ENCODE peak calls at places on chromosomes 5 and 9, in ten cellular contexts. One of them, this sample, is unnamed.

GRCh38 chr9:135340143-135340655 is 139.4 kb upstream of the PPP1R26 start:
- DNase-seq in NCI-H1092 treated with DMSO at 0.1 percent for 48 hours: no peak
- DNase-seq in activated gamma-delta T cell treated with anti-CD3 and anti-CD28 coated beads, Interleukin-2, amount 50 U/mL, for 16 hours: no peak
- DNase-seq in HepG2: no peak
- DNase-seq in EH: no peak
- DNase-seq in LHCN-M2: no peak
- DNase-seq in ecto neural progenitor cell: no peak
- DNase-seq in erythroblast: no peak
- DNase-seq in G401: no peak
- DNase-seq in stimulated activated CD4-positive, alpha-beta T cell treated with anti-CD3 and anti-CD28 coated beads, Interleukin-12 subunit alpha, Interleukin-12 subunit beta, amount 100 ng/mL, for 48 hours: no peak
- DNase-seq in this sample: no peak

GRCh38 chr5:78327761-78328510 is 32.5 kb upstream of the SCAMP1 start:
- DNase-seq in EH: no peak
- DNase-seq in erythroblast: no peak
- DNase-seq in LHCN-M2: no peak
- DNase-seq in ecto neural progenitor cell: no peak
- DNase-seq in activated gamma-delta T cell treated with anti-CD3 and anti-CD28 coated beads, Interleukin-2, amount 50 U/mL, for 16 hours: no peak
- DNase-seq in HepG2: no peak
- DNase-seq in NCI-H1092 treated with DMSO at 0.1 percent for 48 hours: no peak
- DNase-seq in stimulated activated CD4-positive, alpha-beta T cell treated with anti-CD3 and anti-CD28 coated beads, Interleukin-12 subunit alpha, Interleukin-12 subunit beta, amount 100 ng/mL, for 48 hours: no peak
- DNase-seq in G401: no peak
- DNase-seq in this sample: no peak

GRCh38 chr5:32027093-32027716 is 146.9 kb downstream of the GOLPH3 start:
- DNase-seq in LHCN-M2: peak; percentile 71
- DNase-seq in G401: no peak
- DNase-seq in activated gamma-delta T cell treated with anti-CD3 and anti-CD28 coated beads, Interleukin-2, amount 50 U/mL, for 16 hours: no peak
- DNase-seq in NCI-H1092 treated with DMSO at 0.1 percent for 48 hours: no peak
- DNase-seq in stimulated activated CD4-positive, alpha-beta T cell treated with anti-CD3 and anti-CD28 coated beads, Interleukin-12 subunit alpha, Interleukin-12 subunit beta, amount 100 ng/mL, for 48 hours: no peak
- DNase-seq in erythroblast: no peak
- DNase-seq in EH: peak; percentile 31
- DNase-seq in ecto neural progenitor cell: no peak
- DNase-seq in HepG2: no peak
- DNase-seq in this sample: no peak

GRCh38 chr5:10836991-10837390 is 76.0 kb upstream of the DAP start:
- DNase-seq in EH: peak; percentile 82
- DNase-seq in NCI-H1092 treated with DMSO at 0.1 percent for 48 hours: no peak
- DNase-seq in stimulated activated CD4-positive, alpha-beta T cell treated with anti-CD3 and anti-CD28 coated beads, Interleukin-12 subunit alpha, Interleukin-12 subunit beta, amount 100 ng/mL, for 48 hours: no peak
- DNase-seq in LHCN-M2: no peak
- DNase-seq in G401: no peak
- DNase-seq in HepG2: no peak
- DNase-seq in erythroblast: no peak
- DNase-seq in ecto neural progenitor cell: no peak
- DNase-seq in activated gamma-delta T cell treated with anti-CD3 and anti-CD28 coated beads, Interleukin-2, amount 50 U/mL, for 16 hours: no peak
- DNase-seq in this sample: no peak

GRCh38 chr9:14437336-14438231 is 123.6 kb upstream of the NFIB start:
- DNase-seq in HepG2: no peak
- DNase-seq in stimulated activated CD4-positive, alpha-beta T cell treated with anti-CD3 and anti-CD28 coated beads, Interleukin-12 subunit alpha, Interleukin-12 subunit beta, amount 100 ng/mL, for 48 hours: no peak
- DNase-seq in activated gamma-delta T cell treated with anti-CD3 and anti-CD28 coated beads, Interleukin-2, amount 50 U/mL, for 16 hours: no peak
- DNase-seq in ecto neural progenitor cell: no peak
- DNase-seq in LHCN-M2: no peak
- DNase-seq in EH: no peak
- DNase-seq in NCI-H1092 treated with DMSO at 0.1 percent for 48 hours: peak; percentile 92
- DNase-seq in G401: peak; percentile 62
- DNase-seq in erythroblast: no peak
- DNase-seq in this sample: peak; percentile 98

GRCh38 chr9:120931278-120932085 is 4.9 kb upstream of the TRAF1 start:
- DNase-seq in ecto neural progenitor cell: no peak
- DNase-seq in activated gamma-delta T cell treated with anti-CD3 and anti-CD28 coated beads, Interleukin-2, amount 50 U/mL, for 16 hours: peak; percentile 61
- DNase-seq in EH: peak; percentile 80
- DNase-seq in G401: no peak
- DNase-seq in stimulated activated CD4-positive, alpha-beta T cell treated with anti-CD3 and anti-CD28 coated beads, Interleukin-12 subunit alpha, Interleukin-12 subunit beta, amount 100 ng/mL, for 48 hours: peak; percentile 41
- DNase-seq in HepG2: no peak
- DNase-seq in LHCN-M2: peak; percentile 70
- DNase-seq in NCI-H1092 treated with DMSO at 0.1 percent for 48 hours: no peak
- DNase-seq in erythroblast: no peak
- DNase-seq in this sample: no peak

GRCh38 chr9:107982735-107983134 is 493.2 kb upstream of the KLF4 start:
- DNase-seq in NCI-H1092 treated with DMSO at 0.1 percent for 48 hours: no peak
- DNase-seq in erythroblast: no peak
- DNase-seq in activated gamma-delta T cell treated with anti-CD3 and anti-CD28 coated beads, Interleukin-2, amount 50 U/mL, for 16 hours: no peak
- DNase-seq in LHCN-M2: no peak
- DNase-seq in stimulated activated CD4-positive, alpha-beta T cell treated with anti-CD3 and anti-CD28 coated beads, Interleukin-12 subunit alpha, Interleukin-12 subunit beta, amount 100 ng/mL, for 48 hours: no peak
- DNase-seq in EH: no peak
- DNase-seq in HepG2: no peak
- DNase-seq in G401: no peak
- DNase-seq in ecto neural progenitor cell: no peak
- DNase-seq in this sample: no peak

GRCh38 chr5:113166710-113167366 is 190.2 kb downstream of the DCP2 start:
- DNase-seq in activated gamma-delta T cell treated with anti-CD3 and anti-CD28 coated beads, Interleukin-2, amount 50 U/mL, for 16 hours: no peak
- DNase-seq in EH: peak; percentile 59
- DNase-seq in G401: no peak
- DNase-seq in erythroblast: no peak
- DNase-seq in ecto neural progenitor cell: no peak
- DNase-seq in NCI-H1092 treated with DMSO at 0.1 percent for 48 hours: no peak
- DNase-seq in HepG2: peak; percentile 6
- DNase-seq in LHCN-M2: peak; percentile 95
- DNase-seq in stimulated activated CD4-positive, alpha-beta T cell treated with anti-CD3 and anti-CD28 coated beads, Interleukin-12 subunit alpha, Interleukin-12 subunit beta, amount 100 ng/mL, for 48 hours: no peak
- DNase-seq in this sample: no peak

GRCh38 chr5:79459626-79460025 is 54.3 kb downstream of the HOMER1 start:
- DNase-seq in activated gamma-delta T cell treated with anti-CD3 and anti-CD28 coated beads, Interleukin-2, amount 50 U/mL, for 16 hours: no peak
- DNase-seq in ecto neural progenitor cell: no peak
- DNase-seq in erythroblast: no peak
- DNase-seq in EH: no peak
- DNase-seq in NCI-H1092 treated with DMSO at 0.1 percent for 48 hours: no peak
- DNase-seq in G401: no peak
- DNase-seq in LHCN-M2: no peak
- DNase-seq in stimulated activated CD4-positive, alpha-beta T cell treated with anti-CD3 and anti-CD28 coated beads, Interleukin-12 subunit alpha, Interleukin-12 subunit beta, amount 100 ng/mL, for 48 hours: no peak
- DNase-seq in HepG2: no peak
- DNase-seq in this sample: no peak

GRCh38 chr9:90330215-90330614 is 312.4 kb downstream of the DIRAS2 start:
- DNase-seq in activated gamma-delta T cell treated with anti-CD3 and anti-CD28 coated beads, Interleukin-2, amount 50 U/mL, for 16 hours: no peak
- DNase-seq in erythroblast: no peak
- DNase-seq in EH: no peak
- DNase-seq in ecto neural progenitor cell: no peak
- DNase-seq in LHCN-M2: no peak
- DNase-seq in HepG2: no peak
- DNase-seq in NCI-H1092 treated with DMSO at 0.1 percent for 48 hours: no peak
- DNase-seq in stimulated activated CD4-positive, alpha-beta T cell treated with anti-CD3 and anti-CD28 coated beads, Interleukin-12 subunit alpha, Interleukin-12 subunit beta, amount 100 ng/mL, for 48 hours: no peak
- DNase-seq in G401: no peak
- DNase-seq in this sample: no peak

GRCh38 chr5:122775713-122776084 is 819 bp downstream of the SNX2 start:
- DNase-seq in HepG2: no peak
- DNase-seq in G401: no peak
- DNase-seq in ecto neural progenitor cell: no peak
- DNase-seq in stimulated activated CD4-positive, alpha-beta T cell treated with anti-CD3 and anti-CD28 coated beads, Interleukin-12 subunit alpha, Interleukin-12 subunit beta, amount 100 ng/mL, for 48 hours: no peak
- DNase-seq in LHCN-M2: peak; percentile 5
- DNase-seq in activated gamma-delta T cell treated with anti-CD3 and anti-CD28 coated beads, Interleukin-2, amount 50 U/mL, for 16 hours: no peak
- DNase-seq in erythroblast: peak; percentile 46
- DNase-seq in EH: peak; percentile 18
- DNase-seq in NCI-H1092 treated with DMSO at 0.1 percent for 48 hours: no peak
- DNase-seq in this sample: no peak

GRCh38 chr9:68778635-68779034 is 73.6 kb downstream of the PIP5K1B start:
- DNase-seq in stimulated activated CD4-positive, alpha-beta T cell treated with anti-CD3 and anti-CD28 coated beads, Interleukin-12 subunit alpha, Interleukin-12 subunit beta, amount 100 ng/mL, for 48 hours: no peak
- DNase-seq in erythroblast: peak; percentile 80
- DNase-seq in activated gamma-delta T cell treated with anti-CD3 and anti-CD28 coated beads, Interleukin-2, amount 50 U/mL, for 16 hours: no peak
- DNase-seq in ecto neural progenitor cell: no peak
- DNase-seq in LHCN-M2: no peak
- DNase-seq in EH: no peak
- DNase-seq in NCI-H1092 treated with DMSO at 0.1 percent for 48 hours: no peak
- DNase-seq in HepG2: no peak
- DNase-seq in G401: no peak
- DNase-seq in this sample: no peak

GRCh38 chr5:177233206-177233605 is 70.3 kb downstream of the RAB24 start:
- DNase-seq in EH: peak; percentile 92
- DNase-seq in ecto neural progenitor cell: no peak
- DNase-seq in NCI-H1092 treated with DMSO at 0.1 percent for 48 hours: no peak
- DNase-seq in HepG2: no peak
- DNase-seq in erythroblast: no peak
- DNase-seq in LHCN-M2: no peak
- DNase-seq in G401: no peak
- DNase-seq in activated gamma-delta T cell treated with anti-CD3 and anti-CD28 coated beads, Interleukin-2, amount 50 U/mL, for 16 hours: no peak
- DNase-seq in stimulated activated CD4-positive, alpha-beta T cell treated with anti-CD3 and anti-CD28 coated beads, Interleukin-12 subunit alpha, Interleukin-12 subunit beta, amount 100 ng/mL, for 48 hours: no peak
- DNase-seq in this sample: no peak

This sample was measured in NCI-H345.